ENCODE peak calls at places on chromosomes 12 and 14, in seven cellular contexts. One of them, this sample, is unnamed.

GRCh38 chr12:131076791-131077747 is 123.4 kb downstream of the ADGRD1 start:
- DNase-seq in HEK293T: no peak
- DNase-seq in RKO: no peak
- DNase-seq in heart right ventricle: no peak
- DNase-seq in fibroblast of the conjunctiva: no peak
- DNase-seq in vagina: no peak
- DNase-seq in stimulated activated CD4-positive, alpha-beta T cell treated with anti-CD3 and anti-CD28 coated beads, Interleukin-4, amount 100 ng/mL, for 24 hours: no peak
- DNase-seq in this sample: no peak

GRCh38 chr14:88426271-88426670 is 40.8 kb downstream of the SPATA7 start:
- DNase-seq in fibroblast of the conjunctiva: no peak
- DNase-seq in HEK293T: no peak
- DNase-seq in heart right ventricle: no peak
- DNase-seq in RKO: no peak
- DNase-seq in vagina: no peak
- DNase-seq in stimulated activated CD4-positive, alpha-beta T cell treated with anti-CD3 and anti-CD28 coated beads, Interleukin-4, amount 100 ng/mL, for 24 hours: no peak
- DNase-seq in this sample: no peak

GRCh38 chr12:2251485-2252179 is 198.8 kb downstream of the CACNA1C start:
- DNase-seq in heart right ventricle: no peak
- DNase-seq in fibroblast of the conjunctiva: no peak
- DNase-seq in HEK293T: peak; percentile 45
- DNase-seq in vagina: no peak
- DNase-seq in RKO: no peak
- DNase-seq in stimulated activated CD4-positive, alpha-beta T cell treated with anti-CD3 and anti-CD28 coated beads, Interleukin-4, amount 100 ng/mL, for 24 hours: no peak
- DNase-seq in this sample: no peak

GRCh38 chr14:97361181-97361580 is 564.0 kb downstream of the VRK1 start:
- DNase-seq in HEK293T: no peak
- DNase-seq in RKO: no peak
- DNase-seq in vagina: no peak
- DNase-seq in heart right ventricle: no peak
- DNase-seq in stimulated activated CD4-positive, alpha-beta T cell treated with anti-CD3 and anti-CD28 coated beads, Interleukin-4, amount 100 ng/mL, for 24 hours: no peak
- DNase-seq in fibroblast of the conjunctiva: no peak
- DNase-seq in this sample: no peak

GRCh38 chr12:113424915-113425823 is 3.0 kb downstream of the SDSL start:
- DNase-seq in RKO: peak; percentile 63
- DNase-seq in vagina: no peak
- DNase-seq in stimulated activated CD4-positive, alpha-beta T cell treated with anti-CD3 and anti-CD28 coated beads, Interleukin-4, amount 100 ng/mL, for 24 hours: peak; percentile 58
- DNase-seq in heart right ventricle: peak; percentile 29
- DNase-seq in fibroblast of the conjunctiva: peak; percentile 30
- DNase-seq in HEK293T: peak; percentile 72
- DNase-seq in this sample: no peak

GRCh38 chr12:120180975-120181374 is 13.5 kb downstream of the GCN1 start:
- DNase-seq in heart right ventricle: no peak
- DNase-seq in RKO: no peak
- DNase-seq in fibroblast of the conjunctiva: no peak
- DNase-seq in vagina: no peak
- DNase-seq in stimulated activated CD4-positive, alpha-beta T cell treated with anti-CD3 and anti-CD28 coated beads, Interleukin-4, amount 100 ng/mL, for 24 hours: no peak
- DNase-seq in HEK293T: no peak
- DNase-seq in this sample: no peak

GRCh38 chr12:82019533-82019932 is 260.4 kb upstream of the PPFIA2 start:
- DNase-seq in vagina: no peak
- DNase-seq in heart right ventricle: no peak
- DNase-seq in RKO: peak; percentile 22
- DNase-seq in HEK293T: no peak
- DNase-seq in stimulated activated CD4-positive, alpha-beta T cell treated with anti-CD3 and anti-CD28 coated beads, Interleukin-4, amount 100 ng/mL, for 24 hours: no peak
- DNase-seq in fibroblast of the conjunctiva: no peak
- DNase-seq in this sample: no peak

GRCh38 chr12:59087077-59087673 is 166.9 kb upstream of the LRIG3 start:
- DNase-seq in HEK293T: no peak
- DNase-seq in vagina: no peak
- DNase-seq in RKO: no peak
- DNase-seq in stimulated activated CD4-positive, alpha-beta T cell treated with anti-CD3 and anti-CD28 coated beads, Interleukin-4, amount 100 ng/mL, for 24 hours: no peak
- DNase-seq in heart right ventricle: no peak
- DNase-seq in fibroblast of the conjunctiva: no peak
- DNase-seq in this sample: no peak

GRCh38 chr14:104359301-104359968 is 220.1 kb upstream of the C14orf180 start:
- DNase-seq in RKO: no peak
- DNase-seq in vagina: no peak
- DNase-seq in HEK293T: no peak
- DNase-seq in fibroblast of the conjunctiva: no peak
- DNase-seq in stimulated activated CD4-positive, alpha-beta T cell treated with anti-CD3 and anti-CD28 coated beads, Interleukin-4, amount 100 ng/mL, for 24 hours: no peak
- DNase-seq in heart right ventricle: no peak
- DNase-seq in this sample: no peak

GRCh38 chr14:42508209-42508946 is 901.7 kb downstream of the LRFN5 start:
- DNase-seq in stimulated activated CD4-positive, alpha-beta T cell treated with anti-CD3 and anti-CD28 coated beads, Interleukin-4, amount 100 ng/mL, for 24 hours: no peak
- DNase-seq in heart right ventricle: no peak
- DNase-seq in fibroblast of the conjunctiva: no peak
- DNase-seq in vagina: no peak
- DNase-seq in HEK293T: no peak
- DNase-seq in RKO: no peak
- DNase-seq in this sample: no peak

GRCh38 chr14:70086685-70087379 is 101.9 kb downstream of the SLC8A3 start:
- DNase-seq in vagina: no peak
- DNase-seq in fibroblast of the conjunctiva: peak; percentile 18
- DNase-seq in RKO: peak; percentile 55
- DNase-seq in stimulated activated CD4-positive, alpha-beta T cell treated with anti-CD3 and anti-CD28 coated beads, Interleukin-4, amount 100 ng/mL, for 24 hours: no peak
- DNase-seq in heart right ventricle: no peak
- DNase-seq in HEK293T: peak; percentile 37
- DNase-seq in this sample: peak; percentile 15

GRCh38 chr12:112191840-112192321 is 66.5 kb downstream of the TRAFD1 start:
- DNase-seq in heart right ventricle: no peak
- DNase-seq in stimulated activated CD4-positive, alpha-beta T cell treated with anti-CD3 and anti-CD28 coated beads, Interleukin-4, amount 100 ng/mL, for 24 hours: no peak
- DNase-seq in RKO: no peak
- DNase-seq in fibroblast of the conjunctiva: no peak
- DNase-seq in vagina: no peak
- DNase-seq in HEK293T: no peak
- DNase-seq in this sample: no peak

GRCh38 chr14:52906141-52906601 is 44.7 kb downstream of the FERMT2 start:
- DNase-seq in RKO: peak; percentile 81
- DNase-seq in stimulated activated CD4-positive, alpha-beta T cell treated with anti-CD3 and anti-CD28 coated beads, Interleukin-4, amount 100 ng/mL, for 24 hours: no peak
- DNase-seq in HEK293T: no peak
- DNase-seq in fibroblast of the conjunctiva: peak; percentile 57
- DNase-seq in vagina: no peak
- DNase-seq in heart right ventricle: no peak
- DNase-seq in this sample: no peak

GRCh38 chr12:26713885-26714383 is 119.1 kb downstream of the ITPR2 start:
- DNase-seq in HEK293T: no peak
- DNase-seq in heart right ventricle: no peak
- DNase-seq in vagina: no peak
- DNase-seq in fibroblast of the conjunctiva: no peak
- DNase-seq in RKO: no peak
- DNase-seq in stimulated activated CD4-positive, alpha-beta T cell treated with anti-CD3 and anti-CD28 coated beads, Interleukin-4, amount 100 ng/mL, for 24 hours: no peak
- DNase-seq in this sample: peak; percentile 39

GRCh38 chr12:27260746-27261145 is 16.7 kb downstream of the STK38L start:
- DNase-seq in heart right ventricle: no peak
- DNase-seq in fibroblast of the conjunctiva: no peak
- DNase-seq in vagina: no peak
- DNase-seq in HEK293T: no peak
- DNase-seq in stimulated activated CD4-positive, alpha-beta T cell treated with anti-CD3 and anti-CD28 coated beads, Interleukin-4, amount 100 ng/mL, for 24 hours: no peak
- DNase-seq in RKO: no peak
- DNase-seq in this sample: no peak

GRCh38 chr14:101506921-101507300 is 54.4 kb upstream of the DIO3 start:
- DNase-seq in RKO: no peak
- DNase-seq in heart right ventricle: no peak
- DNase-seq in vagina: no peak
- DNase-seq in stimulated activated CD4-positive, alpha-beta T cell treated with anti-CD3 and anti-CD28 coated beads, Interleukin-4, amount 100 ng/mL, for 24 hours: no peak
- DNase-seq in fibroblast of the conjunctiva: no peak
- DNase-seq in HEK293T: no peak
- DNase-seq in this sample: no peak

GRCh38 chr12:105933671-105934665 is 204.8 kb downstream of the NUAK1 start:
- DNase-seq in vagina: no peak
- DNase-seq in heart right ventricle: peak; percentile 12
- DNase-seq in stimulated activated CD4-positive, alpha-beta T cell treated with anti-CD3 and anti-CD28 coated beads, Interleukin-4, amount 100 ng/mL, for 24 hours: no peak
- DNase-seq in RKO: peak; percentile 47
- DNase-seq in HEK293T: no peak
- DNase-seq in fibroblast of the conjunctiva: peak; percentile 76
- DNase-seq in this sample: no peak

GRCh38 chr14:99734406-99735051 is 50.4 kb downstream of the CYP46A1 start:
- DNase-seq in fibroblast of the conjunctiva: no peak
- DNase-seq in HEK293T: no peak
- DNase-seq in RKO: no peak
- DNase-seq in heart right ventricle: peak; percentile 3
- DNase-seq in stimulated activated CD4-positive, alpha-beta T cell treated with anti-CD3 and anti-CD28 coated beads, Interleukin-4, amount 100 ng/mL, for 24 hours: no peak
- DNase-seq in vagina: no peak
- DNase-seq in this sample: no peak

GRCh38 chr12:95681210-95681765 is 109.3 kb downstream of the NTN4 start:
- DNase-seq in stimulated activated CD4-positive, alpha-beta T cell treated with anti-CD3 and anti-CD28 coated beads, Interleukin-4, amount 100 ng/mL, for 24 hours: no peak
- DNase-seq in fibroblast of the conjunctiva: no peak
- DNase-seq in RKO: no peak
- DNase-seq in HEK293T: no peak
- DNase-seq in heart right ventricle: no peak
- DNase-seq in vagina: no peak
- DNase-seq in this sample: no peak

GRCh38 chr14:53062856-53063255 is 90.3 kb downstream of the DDHD1 start:
- DNase-seq in heart right ventricle: no peak
- DNase-seq in stimulated activated CD4-positive, alpha-beta T cell treated with anti-CD3 and anti-CD28 coated beads, Interleukin-4, amount 100 ng/mL, for 24 hours: no peak
- DNase-seq in HEK293T: no peak
- DNase-seq in vagina: no peak
- DNase-seq in RKO: no peak
- DNase-seq in fibroblast of the conjunctiva: peak; percentile 8
- DNase-seq in this sample: no peak

GRCh38 chr14:104036250-104036649 is 49.2 kb upstream of the ASPG start:
- DNase-seq in HEK293T: no peak
- DNase-seq in RKO: no peak
- DNase-seq in fibroblast of the conjunctiva: no peak
- DNase-seq in stimulated activated CD4-positive, alpha-beta T cell treated with anti-CD3 and anti-CD28 coated beads, Interleukin-4, amount 100 ng/mL, for 24 hours: no peak
- DNase-seq in heart right ventricle: no peak
- DNase-seq in vagina: no peak
- DNase-seq in this sample: no peak

GRCh38 chr14:91315844-91316267 is 71.4 kb upstream of the GPR68 start:
- DNase-seq in RKO: no peak
- DNase-seq in stimulated activated CD4-positive, alpha-beta T cell treated with anti-CD3 and anti-CD28 coated beads, Interleukin-4, amount 100 ng/mL, for 24 hours: peak; percentile 78
- DNase-seq in vagina: no peak
- DNase-seq in HEK293T: no peak
- DNase-seq in fibroblast of the conjunctiva: no peak
- DNase-seq in heart right ventricle: no peak
- DNase-seq in this sample: peak; percentile 85

GRCh38 chr12:20946732-20947131 is 136.2 kb downstream of the SLCO1B3 start:
- DNase-seq in fibroblast of the conjunctiva: no peak
- DNase-seq in RKO: peak; percentile 22
- DNase-seq in vagina: no peak
- DNase-seq in HEK293T: peak; percentile 8
- DNase-seq in stimulated activated CD4-positive, alpha-beta T cell treated with anti-CD3 and anti-CD28 coated beads, Interleukin-4, amount 100 ng/mL, for 24 hours: peak; percentile 8
- DNase-seq in heart right ventricle: no peak
- DNase-seq in this sample: no peak

GRCh38 chr14:64704743-64705405 is 650 bp downstream of the PLEKHG3 start:
- DNase-seq in stimulated activated CD4-positive, alpha-beta T cell treated with anti-CD3 and anti-CD28 coated beads, Interleukin-4, amount 100 ng/mL, for 24 hours: no peak
- DNase-seq in vagina: no peak
- DNase-seq in RKO: peak; percentile 31
- DNase-seq in fibroblast of the conjunctiva: no peak
- DNase-seq in heart right ventricle: no peak
- DNase-seq in HEK293T: peak; percentile 39
- DNase-seq in this sample: no peak

GRCh38 chr12:124550123-124551089 is 17.0 kb downstream of the NCOR2 start:
- DNase-seq in RKO: no peak
- DNase-seq in HEK293T: no peak
- DNase-seq in heart right ventricle: no peak
- DNase-seq in vagina: no peak
- DNase-seq in stimulated activated CD4-positive, alpha-beta T cell treated with anti-CD3 and anti-CD28 coated beads, Interleukin-4, amount 100 ng/mL, for 24 hours: no peak
- DNase-seq in fibroblast of the conjunctiva: no peak
- DNase-seq in this sample: no peak